ENCODE peak calls at places on chromosome 20, in six cellular contexts. R, A, B, V, Z and Q are unnamed samples.

GRCh38 chr20:341682-342081 is 5.2 kb upstream of the NRSN2 start:
- DNase-seq in A (peak; percentile 43), R (peak; percentile 49), B (no peak), V (no peak), Z (no peak), Q (no peak)

GRCh38 chr20:5181955-5182354 is 55.1 kb downstream of the CDS2 start:
- DNase-seq in Z (no peak), R (no peak), V (no peak), A (no peak), B (no peak), Q (no peak)

GRCh38 chr20:15902493-15902892 is 670.8 kb downstream of the KIF16B start:
- DNase-seq in V (no peak), Z (no peak), B (no peak), A (no peak), R (peak; percentile 64), Q (no peak)

GRCh38 chr20:1326031-1326930 is 2.7 kb downstream of the SDCBP2 start:
- DNase-seq in Z (peak; percentile 4), B (no peak), V (peak; percentile 69), A (peak; percentile 16), R (no peak), Q (peak; percentile 72)

GRCh38 chr20:55515831-55516230 is 489.5 kb downstream of the CBLN4 start:
- DNase-seq in A (no peak), Z (no peak), B (no peak), V (no peak), R (peak; percentile 11), Q (no peak)

GRCh38 chr20:4006640-4007039 is 8.7 kb downstream of the RNF24 start:
- DNase-seq in B (no peak), A (no peak), R (no peak), Z (peak; percentile 65), V (no peak), Q (peak; percentile 80)

GRCh38 chr20:40941023-40941655 is 87.5 kb upstream of the TOP1 start:
- DNase-seq in R (no peak), V (no peak), B (no peak), Z (no peak), A (no peak), Q (no peak)

GRCh38 chr20:40676466-40676865 is 12.6 kb downstream of the MAFB start:
- DNase-seq in Z (no peak), B (no peak), V (no peak), A (no peak), R (no peak), Q (no peak)

GRCh38 chr20:60389441-60389840 is 431.2 kb downstream of the CDH26 start:
- DNase-seq in B (no peak), V (no peak), A (no peak), R (no peak), Z (no peak), Q (no peak)

GRCh38 chr20:16946097-16946496 is 197.9 kb downstream of the OTOR start:
- DNase-seq in V (no peak), Z (no peak), R (no peak), A (no peak), B (no peak), Q (no peak)

GRCh38 chr20:62573856-62574611 is 68.3 kb upstream of the SLCO4A1 start:
- DNase-seq in Z (no peak), A (no peak), B (no peak), V (no peak), R (no peak), Q (no peak)

GRCh38 chr20:8951136-8951535 is 117.8 kb upstream of the PLCB4 start:
- DNase-seq in Z (no peak), A (no peak), V (no peak), R (no peak), B (no peak), Q (no peak)

GRCh38 chr20:32793059-32793458 is 26.7 kb upstream of the MAPRE1 start:
- DNase-seq in Z (no peak), A (no peak), B (no peak), V (no peak), R (no peak), Q (no peak)

GRCh38 chr20:32797160-32797468 is 22.6 kb upstream of the MAPRE1 start:
- DNase-seq in V (no peak), Z (no peak), R (no peak), A (no peak), B (no peak), Q (no peak)

GRCh38 chr20:32792316-32792715 is 27.4 kb upstream of the MAPRE1 start:
- DNase-seq in B (no peak), V (no peak), R (peak; percentile 61), A (no peak), Z (no peak), Q (no peak)

GRCh38 chr20:32798046-32798985 is 21.4 kb upstream of the MAPRE1 start:
- DNase-seq in Z (no peak), V (no peak), R (no peak), B (no peak), A (no peak), Q (no peak)

GRCh38 chr20:32796383-32797159 is 23.2 kb upstream of the MAPRE1 start:
- DNase-seq in B (no peak), V (no peak), R (no peak), Z (no peak), A (no peak), Q (no peak)
- H3K4me1 ChIP-seq in B (peaks cover 4% of the 10 kb centered on the region), V (no peaks in the 10 kb centered on the region), R (no peaks in the 10 kb centered on the region), Z (peaks cover 15% of the 10 kb centered on the region), A (no peaks in the 10 kb centered on the region), Q (no peaks in the 10 kb centered on the region)

GRCh38 chr20:31711416-31712111 is 11.1 kb downstream of the BCL2L1 start:
- DNase-seq in B (no peak), A (no peak), R (peak; percentile 38), V (no peak), Z (no peak), Q (no peak)
- H3K27ac ChIP-seq in B (peak overlapping the region; percentile 95), A (peak overlapping the region; percentile 62), R (no peak overlapping the region), V (no peak overlapping the region), Z (peak overlapping the region; percentile 99), Q (peak overlapping the region; percentile 94)

GRCh38 chr20:44973053-44973452 is 6.7 kb downstream of the STK4 start:
- DNase-seq in R (no peak), B (no peak), Z (no peak), A (no peak), V (no peak), Q (no peak)

GRCh38 chr20:44979090-44979621 is 12.8 kb downstream of the STK4 start:
- DNase-seq in R (no peak), V (no peak), B (no peak), A (peak; percentile 53), Z (no peak), Q (no peak)

GRCh38 chr20:44981736-44982406 is 15.6 kb downstream of the STK4 start:
- DNase-seq in V (no peak), B (no peak), Z (no peak), A (no peak), R (no peak), Q (no peak)

GRCh38 chr20:44976698-44977097 is 10.4 kb downstream of the STK4 start:
- DNase-seq in Z (no peak), V (no peak), A (no peak), R (no peak), B (no peak), Q (no peak)
- H3K4me1 ChIP-seq in Z (no peaks in the 10 kb centered on the region), V (no peaks in the 10 kb centered on the region), A (no peaks in the 10 kb centered on the region), R (no peaks in the 10 kb centered on the region), B (peaks cover 11% of the 10 kb centered on the region), Q (no peaks in the 10 kb centered on the region)

GRCh38 chr20:59350330-59351147 is 50.1 kb downstream of the EDN3 start:
- DNase-seq in V (no peak), B (no peak), A (no peak), Z (no peak), R (no peak), Q (no peak)
- H3K27ac ChIP-seq in V (no peak overlapping the region), B (no peak overlapping the region), A (no peak overlapping the region), Z (no peak overlapping the region), R (no peak overlapping the region), Q (no peak overlapping the region)

GRCh38 chr20:32474009-32474716 is 111.0 kb downstream of the NOL4L start:
- DNase-seq in V (peak; percentile 55), A (peak; percentile 56), R (no peak), Z (no peak), B (peak; percentile 74), Q (no peak)

GRCh38 chr20:32474717-32474966 is 110.5 kb downstream of the NOL4L start:
- DNase-seq in A (no peak), B (no peak), V (no peak), R (no peak), Z (no peak), Q (no peak)

GRCh38 chr20:32473231-32474008 is 111.7 kb downstream of the NOL4L start:
- DNase-seq in B (peak; percentile 57), Z (no peak), V (peak; percentile 16), A (peak; percentile 71), R (no peak), Q (peak; percentile 55)

GRCh38 chr20:32476684-32477593 is 108.2 kb downstream of the NOL4L start:
- DNase-seq in B (peak; percentile 69), V (no peak), Z (no peak), A (no peak), R (no peak), Q (peak; percentile 34)

GRCh38 chr20:32474967-32475819 is 109.9 kb downstream of the NOL4L start:
- DNase-seq in Z (peak; percentile 93), V (peak; percentile 93), B (peak; percentile 95), A (peak; percentile 96), R (peak; percentile 86), Q (peak; percentile 95)
- H3K4me1 ChIP-seq in Z (peaks cover 42% of the 10 kb centered on the region), V (peaks cover 29% of the 10 kb centered on the region), B (peaks cover 54% of the 10 kb centered on the region), A (peaks cover 75% of the 10 kb centered on the region), R (peaks cover 13% of the 10 kb centered on the region), Q (peaks cover 14% of the 10 kb centered on the region)

DNA sequence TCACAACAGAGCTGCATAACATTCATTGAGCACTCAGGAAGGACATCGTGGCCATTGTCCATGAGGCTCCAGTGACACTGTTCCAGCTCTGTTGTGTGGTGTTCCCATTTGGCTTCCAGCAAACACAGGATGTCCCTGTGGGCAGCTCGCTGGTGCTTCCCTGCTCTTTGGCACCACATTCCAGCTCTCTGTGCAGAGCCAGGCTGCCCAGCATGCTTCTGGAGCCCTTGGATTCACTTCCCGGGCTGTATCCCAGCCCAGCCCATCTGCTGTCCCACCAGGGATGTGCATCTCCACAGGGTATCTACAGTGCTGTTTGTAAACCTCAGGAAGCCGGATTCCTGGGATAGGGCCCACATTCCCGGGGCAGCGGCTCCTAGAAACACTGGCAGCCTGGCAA is 57.2 kb downstream of the CTCFL start:
- DNase-seq in B (peak; percentile 29), A (no peak), R (no peak), Z (no peak), V (no peak), Q (no peak)
- H3K27ac ChIP-seq in B (no peak overlapping the region), A (no peak overlapping the region), R (no peak overlapping the region), Z (peak overlapping the region; percentile 33), V (no peak overlapping the region), Q (peak overlapping the region; percentile 80)

GRCh38 chr20:23350855-23351838 is 556 bp downstream of the NXT1 start:
- DNase-seq in B (peak; percentile 79), R (peak; percentile 81), Z (peak; percentile 49), A (peak; percentile 70), V (peak; percentile 65), Q (peak; percentile 61)
- H3K4me1 ChIP-seq in B (peaks cover 21% of the 10 kb centered on the region), R (peaks cover 2% of the 10 kb centered on the region), Z (peaks cover 8% of the 10 kb centered on the region), A (peaks cover 8% of the 10 kb centered on the region), V (peaks cover 3% of the 10 kb centered on the region), Q (no peaks in the 10 kb centered on the region)